ENCODE peak calls at places on chromosomes 6 and 20, in eight cellular contexts. P, I, J, F, B, Y, V and M are unnamed samples.
A peak's percentile ranks its signal among the peaks of the same experiment; 100 is the strongest.

GRCh38 chr6:114432380-114432779 is 89.6 kb upstream of the HS3ST5 start:
- DNase-seq in F (no peak), I (no peak), V (peak; percentile 5), B (peak; percentile 33), P (no peak), Y (no peak), J (no peak), M (no peak)

GRCh38 chr6:11535801-11536230 is 1.7 kb upstream of the TMEM170B start:
- DNase-seq in V (peak; percentile 18), I (no peak), P (no peak), F (peak; percentile 33), B (peak; percentile 91), J (no peak), Y (no peak), M (peak; percentile 59)

GRCh38 chr6:135522975-135523692 is 25.6 kb upstream of the AHI1 start:
- DNase-seq in F (no peak), B (no peak), J (no peak), Y (no peak), V (no peak), P (no peak), I (no peak), M (no peak)

GRCh38 chr20:641516-641913 is 11.5 kb downstream of the SRXN1 start:
- DNase-seq in B (no peak), I (no peak), P (peak; percentile 86), V (no peak), Y (no peak), J (no peak), F (no peak), M (no peak)

GRCh38 chr6:45880139-45880538 is 135.5 kb downstream of the CLIC5 start:
- DNase-seq in J (peak; percentile 50), F (no peak), V (no peak), Y (no peak), B (no peak), I (no peak), P (no peak), M (peak; percentile 20)

GRCh38 chr6:47247227-47247797 is 62.4 kb downstream of the TNFRSF21 start:
- DNase-seq in I (peak; percentile 23), P (no peak), F (no peak), J (peak; percentile 44), Y (peak; percentile 32), B (peak; percentile 75), V (peak; percentile 8), M (no peak)

GRCh38 chr6:71471718-71472117 is 183.1 kb downstream of the OGFRL1 start:
- DNase-seq in P (no peak), I (no peak), B (no peak), F (no peak), Y (no peak), V (no peak), J (no peak), M (no peak)

GRCh38 chr20:58650181-58650775 is 805 bp upstream of the STX16 start:
- DNase-seq in J (peak; percentile 53), P (no peak), B (no peak), F (no peak), I (peak; percentile 42), Y (peak; percentile 29), V (peak; percentile 15), M (peak; percentile 28)

GRCh38 chr6:12576389-12576788 is 140.2 kb upstream of the PHACTR1 start:
- DNase-seq in B (no peak), I (no peak), F (no peak), P (no peak), J (no peak), V (no peak), Y (no peak), M (no peak)

GRCh38 chr6:35497571-35498406 is 910 bp upstream of the TEAD3 start:
- DNase-seq in F (peak; percentile 56), Y (peak; percentile 46), I (peak; percentile 33), J (peak; percentile 89), V (peak; percentile 51), P (peak; percentile 26), B (peak; percentile 91), M (peak; percentile 39)

GRCh38 chr20:62902926-62903615 is 23.2 kb downstream of the DIDO1 start:
- DNase-seq in P (no peak), J (no peak), V (no peak), B (no peak), Y (no peak), I (no peak), F (no peak), M (no peak)

GRCh38 chr6:90326404-90327057 is 29.9 kb upstream of the BACH2 start:
- DNase-seq in F (no peak), J (no peak), I (no peak), P (no peak), Y (no peak), B (no peak), V (no peak), M (no peak)

GRCh38 chr6:125588268-125588667 is 161.2 kb upstream of the HEY2 start:
- DNase-seq in P (no peak), V (no peak), J (peak; percentile 32), I (no peak), Y (no peak), F (no peak), B (no peak), M (no peak)

GRCh38 chr6:130365166-130366010 is 429 bp upstream of the TMEM200A start:
- DNase-seq in J (peak; percentile 24), V (peak; percentile 45), I (peak; percentile 31), F (peak; percentile 62), Y (peak; percentile 48), P (peak; percentile 27), B (no peak), M (peak; percentile 52)

GRCh38 chr6:53369876-53370515 is 21.2 kb upstream of the ELOVL5 start:
- DNase-seq in Y (no peak), J (no peak), I (no peak), B (no peak), P (no peak), V (no peak), F (no peak), M (no peak)

GRCh38 chr6:140609956-140610355 is 1235.5 kb upstream of the CITED2 start:
- DNase-seq in P (no peak), J (no peak), B (no peak), Y (no peak), I (no peak), F (no peak), V (peak; percentile 28), M (no peak)

GRCh38 chr6:56524891-56525703 is 117.6 kb downstream of the DST start:
- DNase-seq in Y (no peak), V (no peak), I (no peak), P (no peak), J (no peak), F (no peak), B (no peak), M (no peak)

GRCh38 chr6:42735976-42736375 is 9.9 kb downstream of the TBCC start:
- DNase-seq in I (no peak), Y (no peak), P (no peak), J (no peak), B (no peak), F (no peak), V (no peak), M (no peak)

GRCh38 chr6:160004419-160005160 is 35.7 kb downstream of the IGF2R start:
- DNase-seq in P (no peak), V (peak; percentile 36), Y (no peak), I (no peak), F (no peak), B (no peak), J (no peak), M (no peak)

GRCh38 chr20:34312544-34313217 is 9.5 kb upstream of the AHCY start:
- DNase-seq in Y (peak; percentile 85), P (peak; percentile 79), V (peak; percentile 89), F (peak; percentile 89), I (peak; percentile 83), J (peak; percentile 89), B (peak; percentile 91), M (peak; percentile 88)

GRCh38 chr20:34310481-34311117 is 7.4 kb upstream of the AHCY start:
- DNase-seq in F (no peak), I (no peak), Y (no peak), J (no peak), P (no peak), V (no peak), B (no peak), M (no peak)

GRCh38 chr20:34312024-34312460 is 8.9 kb upstream of the AHCY start:
- DNase-seq in I (no peak), V (no peak), F (no peak), Y (no peak), B (no peak), J (no peak), P (no peak), M (no peak)

GRCh38 chr20:34309691-34310090 is 6.5 kb upstream of the AHCY start:
- DNase-seq in Y (no peak), B (no peak), J (no peak), F (no peak), I (no peak), P (no peak), V (no peak), M (no peak)

GRCh38 chr20:34311118-34312023 is 8.2 kb upstream of the AHCY start:
- DNase-seq in P (no peak), V (no peak), F (peak; percentile 72), I (no peak), B (no peak), J (peak; percentile 35), Y (no peak), M (peak; percentile 80)
- TF ChIP-seq CTCF in P (peak; percentile 31), V (no peak), F (no peak), I (no peak), B (no peak), J (no peak), Y (no peak), M (no peak)

GRCh38 chr20:53578492-53579222 is 15.0 kb downstream of the ZNF217 start:
- DNase-seq in J (no peak), B (peak; percentile 94), I (peak; percentile 63), P (peak; percentile 90), F (peak; percentile 47), V (peak; percentile 55), Y (peak; percentile 95), M (peak; percentile 60)
- TF ChIP-seq POLR2A in J (no peak), B (no peak), I (no peak), P (no peak), F (no peak), V (no peak), Y (no peak), M (no peak)

GRCh38 chr6:4961322-4962168 is 42.3 kb downstream of the RPP40 start:
- DNase-seq in V (no peak), P (no peak), F (no peak), J (no peak), B (no peak), I (no peak), Y (no peak), M (no peak)

GRCh38 chr6:4956625-4957024 is 47.2 kb downstream of the RPP40 start:
- DNase-seq in B (no peak), P (no peak), J (no peak), I (no peak), V (no peak), Y (no peak), F (no peak), M (no peak)

GRCh38 chr6:4958624-4959023 is 45.2 kb downstream of the RPP40 start:
- DNase-seq in V (no peak), F (no peak), I (no peak), Y (no peak), B (no peak), P (no peak), J (no peak), M (no peak)

GRCh38 chr6:4953440-4953839 is 50.4 kb downstream of the RPP40 start:
- DNase-seq in F (no peak), P (no peak), I (no peak), J (no peak), B (no peak), Y (no peak), V (no peak), M (no peak)

GRCh38 chr6:4957521-4958231 is 46.2 kb downstream of the RPP40 start:
- DNase-seq in V (no peak), F (no peak), I (no peak), B (peak; percentile 33), J (no peak), Y (no peak), P (no peak), M (no peak)
- TF ChIP-seq CTCF in V (no peak), F (no peak), I (peak; percentile 11), B (peak; percentile 25), J (no peak), Y (no peak), P (peak; percentile 23), M (no peak)

GRCh38 chr20:33660685-33661058 is 1.5 kb upstream of the C20orf144 start:
- DNase-seq in V (no peak), F (no peak), J (no peak), Y (no peak), P (no peak), I (no peak), B (no peak), M (no peak)
- TF ChIP-seq POLR2A in V (no peak), F (no peak), J (no peak), Y (no peak), P (no peak), I (no peak), B (no peak), M (no peak)